ENCODE peak calls at places on chromosomes 12 and 14, in four cellular contexts. L is AG04449, H is lung, K is fibroblast of lung. Y is an unnamed sample.

GRCh38 chr14:76376001-76376404 is at the start of gene ESRRB:
- DNase-seq in L (no peak), H (no peak), K (peak), Y (no peak)

GRCh38 chr12:99810718-99811593 is 163.4 kb downstream of the GARIN6 start:
- DNase-seq in L (no peak), H (no peak), K (peak), Y (no peak)

GRCh38 chr12:123106640-123107359 is 44.1 kb downstream of the PITPNM2 start:
- DNase-seq in L (no peak), H (peak), K (no peak), Y (no peak)

GRCh38 chr14:24920265-24921080 is 129.5 kb downstream of the STXBP6 start:
- DNase-seq in L (no peak), H (no peak), K (no peak), Y (no peak)

GRCh38 chr12:53211476-53212381 is 4.7 kb upstream of the ITGB7 start:
- DNase-seq in L (no peak), H (no peak), K (no peak), Y (no peak)

GRCh38 chr12:6614513-6615177 is 7.5 kb upstream of the CHD4 start:
- DNase-seq in L (no peak), H (no peak), K (no peak), Y (no peak)

GRCh38 chr12:75943730-75944096 is 87.9 kb downstream of the PHLDA1 start:
- DNase-seq in L (no peak), H (no peak), K (no peak), Y (no peak)

GRCh38 chr12:132282031-132282949 is 47.1 kb downstream of the GALNT9 start:
- DNase-seq in L (no peak), H (no peak), K (no peak), Y (no peak)

GRCh38 chr12:89181271-89181920 is 170.9 kb downstream of the DUSP6 start:
- DNase-seq in L (no peak), H (no peak), K (peak), Y (peak)

GRCh38 chr12:481422-481821 is 21.7 kb downstream of the B4GALNT3 start:
- DNase-seq in L (no peak), H (no peak), K (peak), Y (no peak)

GRCh38 chr12:55619352-55620138 is 17.1 kb upstream of the OR10P1 start:
- DNase-seq in L (peak), H (peak), K (peak), Y (peak)

GRCh38 chr12:74791365-74791764 is 253.7 kb downstream of the ATXN7L3B start:
- DNase-seq in L (no peak), H (no peak), K (no peak), Y (no peak)

GRCh38 chr12:46492471-46493351 is 120.1 kb upstream of the SLC38A2 start:
- DNase-seq in L (peak), H (peak), K (peak), Y (no peak)

GRCh38 chr14:67806228-67806627 is 10.2 kb downstream of the ZFYVE26 start:
- DNase-seq in L (peak), H (no peak), K (no peak), Y (no peak)

GRCh38 chr12:40054554-40055226 is 51.2 kb downstream of the SLC2A13 start:
- DNase-seq in L (peak), H (no peak), K (peak), Y (peak)

GRCh38 chr12:11705010-11705409 is 55.5 kb downstream of the ETV6 start:
- DNase-seq in L (peak), H (no peak), K (peak), Y (peak)

GRCh38 chr12:26188641-26189040 is 6.7 kb upstream of the SSPN start:
- DNase-seq in L (no peak), H (no peak), K (peak), Y (no peak)

GRCh38 chr14:69303086-69303485 is 43.1 kb downstream of the GALNT16 start:
- DNase-seq in L (no peak), H (no peak), K (no peak), Y (no peak)

GRCh38 chr12:126708492-126708896 is 1558.5 kb upstream of the TMEM132C start:
- DNase-seq in L (no peak), H (no peak), K (no peak), Y (peak)

GRCh38 chr14:44317433-44317746 is 189.7 kb downstream of the FSCB start:
- DNase-seq in L (no peak), H (no peak), K (no peak), Y (no peak)

GRCh38 chr12:69623970-69624369 is 13.3 kb upstream of the LRRC10 start:
- DNase-seq in L (no peak), H (peak), K (no peak), Y (no peak)

GRCh38 chr14:82387699-82388098 is 854.0 kb upstream of the SEL1L start:
- DNase-seq in L (no peak), H (no peak), K (peak), Y (no peak)

GRCh38 chr14:101520621-101521305 is 40.5 kb upstream of the DIO3 start:
- DNase-seq in L (no peak), H (peak), K (peak), Y (peak)

GRCh38 chr14:24066490-24067132 is 4.8 kb upstream of the CPNE6 start:
- DNase-seq in L (no peak), H (no peak), K (no peak), Y (no peak)

GRCh38 chr14:42624980-42625761 is 1018.5 kb downstream of the LRFN5 start:
- DNase-seq in L (no peak), H (no peak), K (no peak), Y (no peak)

GRCh38 chr14:106209745-106210144 is 683.4 kb downstream of the TMEM121 start:
- DNase-seq in L (no peak), H (no peak), K (no peak), Y (no peak)

GRCh38 chr12:123150804-123151678 is at the start of gene PITPNM2:
- DNase-seq in L (no peak), H (no peak), K (peak), Y (no peak)

GRCh38 chr12:97267803-97268202 is 194.8 kb upstream of the RMST start:
- DNase-seq in L (no peak), H (no peak), K (no peak), Y (no peak)

GRCh38 chr12:128637616-128638606 is 185.8 kb downstream of the SLC15A4 start:
- DNase-seq in L (no peak), H (no peak), K (no peak), Y (no peak)

GRCh38 chr12:3538691-3539030 is 47.7 kb downstream of the PRMT8 start:
- DNase-seq in L (no peak), H (no peak), K (no peak), Y (no peak)

GRCh38 chr14:68666206-68666730 is 126.6 kb downstream of the ZFP36L1 start:
- DNase-seq in L (no peak), H (no peak), K (no peak), Y (no peak)

GRCh38 chr14:67566908-67567307 is 33.2 kb downstream of the PIGH start:
- DNase-seq in L (no peak), H (no peak), K (peak), Y (no peak)

GRCh38 chr12:100845095-100845494 is 50.5 kb downstream of the ANO4 start:
- DNase-seq in L (no peak), H (no peak), K (no peak), Y (no peak)

GRCh38 chr12:123532021-123532420 is 1.5 kb downstream of the RILPL1 start:
- DNase-seq in L (no peak), H (no peak), K (no peak), Y (no peak)

GRCh38 chr12:30437044-30437443 is 258.6 kb downstream of the IPO8 start:
- DNase-seq in L (no peak), H (no peak), K (peak), Y (no peak)

GRCh38 chr12:131030472-131031328 is 77.0 kb downstream of the ADGRD1 start:
- DNase-seq in L (no peak), H (no peak), K (no peak), Y (no peak)

GRCh38 chr12:51891843-51892242 is 3.9 kb downstream of the ANKRD33 start:
- DNase-seq in L (no peak), H (no peak), K (peak), Y (no peak)
- TF ChIP-seq CTCF in L (peak), H (peak), K (no peak), Y (peak)

GRCh38 chr14:77609902-77610301 is 6.5 kb downstream of the SPTLC2 start:
- DNase-seq in L (no peak), H (no peak), K (no peak), Y (no peak)
- TF ChIP-seq CTCF in L (no peak), H (no peak), K (no peak), Y (no peak)

GRCh38 chr12:57893460-57894353 is 47.2 kb upstream of the CTDSP2 start:
- DNase-seq in L (peak), H (peak), K (peak), Y (peak)
- TF ChIP-seq CTCF in L (peak), H (no peak), K (no peak), Y (no peak)

GRCh38 chr14:94560782-94561655 is at the start of gene SERPINA4:
- DNase-seq in L (no peak), H (no peak), K (no peak), Y (no peak)

GRCh38 chr14:94561656-94562010 is 391 bp downstream of the SERPINA4 start:
- DNase-seq in L (no peak), H (no peak), K (no peak), Y (no peak)

GRCh38 chr14:94560291-94560665 is 964 bp upstream of the SERPINA4 start:
- DNase-seq in L (no peak), H (no peak), K (no peak), Y (no peak)

GRCh38 chr14:94562941-94563883 is 2.0 kb downstream of the SERPINA4 start:
- DNase-seq in L (no peak), H (no peak), K (no peak), Y (no peak)

DNA sequence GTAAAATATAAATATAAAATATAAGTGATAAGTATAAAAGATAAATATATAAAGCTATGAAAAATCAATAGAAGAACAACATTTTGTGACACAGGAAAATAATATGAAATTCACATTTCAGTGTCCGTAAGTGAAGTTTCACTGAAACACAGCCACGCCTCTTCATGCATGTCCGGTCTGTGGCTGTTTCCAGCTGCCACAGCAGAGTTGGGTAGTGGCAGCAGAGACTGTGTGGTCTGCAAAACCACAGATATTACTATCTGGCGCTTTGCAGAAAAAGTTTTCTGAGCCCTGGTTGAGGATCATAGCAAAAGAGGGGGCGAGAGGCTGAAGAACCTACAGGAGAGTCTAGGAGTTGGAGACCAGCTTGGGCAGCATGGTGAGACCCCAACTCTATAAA is 777 bp downstream of the SERPINA4 start:
- DNase-seq in L (no peak), H (no peak), K (no peak), Y (no peak)
- TF ChIP-seq CTCF in L (no peak), H (no peak), K (no peak), Y (no peak)

GRCh38 chr14:56280843-56281242 is 162.6 kb downstream of the PELI2 start:
- DNase-seq in L (no peak), H (no peak), K (peak), Y (no peak)
- TF ChIP-seq CTCF in L (no peak), H (no peak), K (no peak), Y (no peak)

DNA sequence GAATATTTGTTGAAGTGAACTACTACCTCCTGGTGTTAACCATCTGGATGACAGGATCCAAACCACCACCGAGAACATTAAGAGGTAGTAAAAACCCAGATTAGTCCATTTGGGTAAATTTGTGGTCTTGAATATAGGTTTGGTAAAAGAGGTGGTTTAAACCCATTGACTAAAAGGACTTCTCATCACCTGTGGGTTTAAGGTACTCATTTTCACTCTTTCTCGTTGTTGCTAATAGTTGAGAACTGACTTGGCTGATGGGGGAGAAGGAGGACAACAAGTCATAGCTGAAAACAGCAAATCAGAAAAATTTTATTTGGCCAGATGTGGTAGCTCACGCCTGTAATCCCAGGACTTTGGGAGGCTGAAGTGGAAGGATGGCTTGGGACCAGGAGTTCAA is 59.2 kb downstream of the ACADS start:
- DNase-seq in L (no peak), H (no peak), K (no peak), Y (no peak)
- TF ChIP-seq CTCF in L (no peak), H (no peak), K (no peak), Y (no peak)

GRCh38 chr12:85155791-85156190 is 119.6 kb downstream of the LRRIQ1 start:
- DNase-seq in L (no peak), H (no peak), K (peak), Y (no peak)
- TF ChIP-seq CTCF in L (no peak), H (no peak), K (no peak), Y (peak)

DNA sequence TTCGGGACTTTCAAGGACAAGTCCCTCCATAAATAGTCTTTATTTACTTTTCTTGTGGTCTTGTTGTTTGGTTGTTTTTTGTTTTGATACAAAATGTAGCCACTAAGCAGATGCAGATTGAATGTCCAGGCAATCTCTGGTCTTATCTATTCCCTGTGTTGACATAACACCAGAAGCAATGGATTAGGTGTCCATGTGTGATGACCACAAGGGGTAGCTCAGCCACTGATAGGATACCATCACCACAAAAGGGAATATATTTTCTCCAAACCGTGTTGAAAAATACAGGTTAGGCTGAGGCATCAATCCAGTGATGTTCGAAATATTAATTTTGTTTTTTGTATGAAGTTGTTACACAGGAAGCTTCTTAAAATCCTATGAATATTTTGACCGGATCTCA is 196.3 kb downstream of the EPS8 start:
- DNase-seq in L (no peak), H (no peak), K (peak), Y (no peak)
- TF ChIP-seq CTCF in L (no peak), H (no peak), K (peak), Y (peak)

Y was measured in AG09319.